ENCODE peak calls at places on chromosomes 12 and 14, in seven cellular contexts. D is GM12864, I is heart left ventricle, S is astrocyte of the spinal cord, Q is choroid plexus epithelial cell, Z is neural progenitor cell, P is ovary. H is an unnamed sample.

GRCh38 chr12:132471858-132472255 is 18.1 kb upstream of the FBRSL1 start:
- DNase-seq in D (no peak), I (peak), S (no peak), Q (no peak), Z (no peak), P (no peak), H (no peak)

GRCh38 chr14:64715628-64716412 is 11.6 kb downstream of the PLEKHG3 start:
- DNase-seq in D (no peak), I (peak), S (peak), Q (peak), Z (peak), P (no peak), H (no peak)

GRCh38 chr12:88639361-88639760 is 59.1 kb upstream of the KITLG start:
- DNase-seq in D (no peak), I (no peak), S (peak), Q (peak), Z (no peak), P (no peak), H (peak)

GRCh38 chr12:107612508-107612907 is 73.1 kb upstream of the PWP1 start:
- DNase-seq in D (no peak), I (no peak), S (peak), Q (peak), Z (no peak), P (no peak), H (no peak)

GRCh38 chr12:4268549-4269181 is 4.9 kb upstream of the CCND2 start:
- DNase-seq in D (no peak), I (no peak), S (no peak), Q (no peak), Z (peak), P (no peak), H (no peak)

GRCh38 chr12:57765003-57765697 is 1.7 kb downstream of the CYP27B1 start:
- DNase-seq in D (no peak), I (no peak), S (no peak), Q (peak), Z (peak), P (no peak), H (peak)

GRCh38 chr12:128829870-128830504 is 6.2 kb upstream of the SLC15A4 start:
- DNase-seq in D (peak), I (no peak), S (no peak), Q (no peak), Z (no peak), P (no peak), H (no peak)

GRCh38 chr14:92466068-92466458 is 47.5 kb upstream of the RIN3 start:
- DNase-seq in D (no peak), I (no peak), S (no peak), Q (no peak), Z (no peak), P (no peak), H (no peak)

GRCh38 chr12:13250416-13250815 is 53.9 kb downstream of the EMP1 start:
- DNase-seq in D (no peak), I (no peak), S (peak), Q (peak), Z (no peak), P (no peak), H (peak)

GRCh38 chr12:89960607-89961394 is 252.2 kb upstream of the ATP2B1 start:
- DNase-seq in D (no peak), I (no peak), S (no peak), Q (peak), Z (no peak), P (no peak), H (peak)

GRCh38 chr14:91350483-91350812 is 67.2 kb downstream of the CCDC88C start:
- DNase-seq in D (no peak), I (no peak), S (no peak), Q (no peak), Z (no peak), P (no peak), H (no peak)

GRCh38 chr12:50825372-50825838 is 17.3 kb upstream of the TMPRSS12 start:
- DNase-seq in D (peak), I (no peak), S (peak), Q (peak), Z (peak), P (no peak), H (peak)

GRCh38 chr12:52050771-52051541 is at the start of gene NR4A1:
- DNase-seq in D (peak), I (peak), S (peak), Q (peak), Z (peak), P (peak), H (peak)

GRCh38 chr12:71664411-71665108 is 459 bp downstream of the THAP2 start:
- DNase-seq in D (no peak), I (no peak), S (no peak), Q (peak), Z (no peak), P (no peak), H (peak)

GRCh38 chr12:58920956-58921861 is 905 bp upstream of the LRIG3 start:
- DNase-seq in D (no peak), I (no peak), S (no peak), Q (no peak), Z (no peak), P (peak), H (no peak)
- H3K4me3 ChIP-seq in D (peak), I (peak), S (peak), Q (peak), Z (peak), P (peak), H (peak)

GRCh38 chr12:113907446-113908180 is 58.5 kb downstream of the RBM19 start:
- DNase-seq in D (no peak), I (no peak), S (no peak), Q (no peak), Z (no peak), P (no peak), H (no peak)
- TF ChIP-seq CTCF in D (no peak), I (no peak), S (no peak), Q (no peak), Z (no peak), P (no peak), H (no peak)

GRCh38 chr12:38662851-38663250 is 242.5 kb downstream of the CPNE8 start:
- DNase-seq in D (no peak), I (no peak), S (no peak), Q (peak), Z (no peak), P (no peak), H (peak)
- H3K4me3 ChIP-seq in D (no peak), I (no peak), S (no peak), Q (no peak), Z (no peak), P (no peak), H (no peak)

GRCh38 chr14:75714993-75715392 is 53.9 kb downstream of the TTLL5 start:
- DNase-seq in D (no peak), I (no peak), S (peak), Q (no peak), Z (no peak), P (no peak), H (no peak)

GRCh38 chr14:75711796-75712211 is 50.8 kb downstream of the TTLL5 start:
- DNase-seq in D (no peak), I (peak), S (peak), Q (peak), Z (peak), P (peak), H (peak)

GRCh38 chr14:75711134-75711795 is 50.2 kb downstream of the TTLL5 start:
- DNase-seq in D (no peak), I (no peak), S (peak), Q (peak), Z (peak), P (no peak), H (peak)

GRCh38 chr14:75705014-75705413 is 44.0 kb downstream of the TTLL5 start:
- DNase-seq in D (no peak), I (no peak), S (no peak), Q (peak), Z (no peak), P (no peak), H (peak)

DNA sequence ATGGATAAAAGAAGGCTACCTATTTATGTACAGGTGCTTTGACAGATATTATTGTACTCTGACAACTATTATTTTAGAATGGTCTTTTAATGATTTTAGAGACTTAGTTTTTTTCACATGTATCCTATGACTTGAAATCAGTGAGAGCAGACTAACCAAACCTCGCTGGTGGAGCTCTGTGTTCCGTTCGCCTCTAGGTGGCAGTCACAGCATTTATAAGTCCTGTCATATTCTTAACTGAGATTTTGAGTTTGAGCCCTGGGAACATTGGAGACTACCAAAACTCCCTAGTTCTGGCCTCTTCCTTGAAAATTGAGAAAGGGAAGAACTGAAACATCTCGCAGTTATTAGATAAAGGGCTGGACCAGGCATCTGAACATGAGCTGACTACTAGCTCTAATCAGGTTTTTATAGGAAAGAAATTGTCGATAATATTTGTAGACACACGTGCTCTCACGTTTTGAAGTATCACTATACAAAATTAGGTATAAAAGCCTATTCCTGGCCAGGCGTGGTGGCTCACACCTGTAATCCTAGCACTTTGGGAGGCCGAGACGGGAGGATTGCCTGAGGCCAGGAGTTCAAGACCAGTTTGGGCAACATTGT is 48.3 kb downstream of the TTLL5 start:
- DNase-seq in D (peak), I (peak), S (peak), Q (peak), Z (peak), P (peak), H (peak)
- TF ChIP-seq CTCF in D (peak), I (peak), S (peak), Q (peak), Z (peak), P (peak), H (peak)

GRCh38 chr14:33315217-33315616 is 376.5 kb downstream of the NPAS3 start:
- DNase-seq in D (no peak), I (no peak), S (no peak), Q (no peak), Z (no peak), P (no peak), H (no peak)
- H3K4me3 ChIP-seq in D (no peak), I (no peak), S (no peak), Q (no peak), Z (no peak), P (no peak), H (no peak)

DNA sequence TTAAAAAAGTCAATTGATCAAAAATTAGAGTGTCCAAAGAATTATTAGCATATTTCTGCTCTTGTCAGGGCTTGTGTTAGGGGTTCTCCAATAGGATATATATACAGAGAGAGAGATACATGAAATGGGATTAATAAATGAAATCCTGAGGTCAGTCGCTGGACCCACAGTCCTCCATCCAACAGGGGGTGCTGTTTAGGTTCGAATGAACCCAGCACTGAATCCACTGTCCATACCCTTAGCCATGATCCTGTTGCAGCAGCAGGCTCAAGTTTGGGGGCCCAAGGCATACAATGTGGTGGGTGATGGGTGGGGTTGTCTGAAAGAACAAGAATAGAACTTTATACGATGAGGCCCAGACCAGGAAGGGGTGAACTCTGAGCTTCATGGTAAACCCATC is 780 bp upstream of the MYO1H start:
- DNase-seq in D (no peak), I (no peak), S (no peak), Q (no peak), Z (no peak), P (no peak), H (no peak)
- TF ChIP-seq CTCF in D (peak), I (no peak), S (no peak), Q (no peak), Z (peak), P (no peak), H (no peak)

GRCh38 chr12:1611775-1612174 is 17.3 kb upstream of the WNT5B start:
- DNase-seq in D (no peak), I (no peak), S (peak), Q (peak), Z (no peak), P (no peak), H (peak)

GRCh38 chr12:1614360-1614759 is 14.7 kb upstream of the WNT5B start:
- DNase-seq in D (no peak), I (no peak), S (no peak), Q (no peak), Z (no peak), P (no peak), H (no peak)

GRCh38 chr12:1613860-1614259 is 15.2 kb upstream of the WNT5B start:
- DNase-seq in D (no peak), I (no peak), S (no peak), Q (no peak), Z (no peak), P (no peak), H (no peak)

GRCh38 chr12:1610072-1610643 is 15.8 kb upstream of the FBXL14 start:
- DNase-seq in D (no peak), I (no peak), S (no peak), Q (no peak), Z (no peak), P (no peak), H (no peak)

DNA sequence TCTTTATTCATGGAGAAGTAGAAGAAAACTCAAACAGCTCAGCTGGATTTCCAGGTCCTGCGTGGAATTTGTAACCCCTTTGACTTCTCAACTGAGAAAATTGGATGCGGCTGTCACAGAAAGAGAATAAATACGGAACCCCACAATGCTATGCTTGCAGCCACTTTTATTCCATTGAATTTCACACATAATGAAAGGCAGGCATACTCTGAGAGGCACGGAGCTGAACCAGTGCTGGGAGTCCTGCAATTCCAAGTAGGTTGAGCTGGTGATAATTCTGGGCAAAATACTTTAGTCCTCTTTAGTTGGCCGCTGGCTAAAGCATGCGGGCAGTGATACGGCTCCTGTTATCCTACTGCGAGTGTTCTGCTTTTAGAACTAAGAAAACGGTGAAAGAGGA is 16.8 kb upstream of the WNT5B start:
- DNase-seq in D (no peak), I (no peak), S (no peak), Q (peak), Z (no peak), P (no peak), H (no peak)
- H3K4me3 ChIP-seq in D (no peak), I (no peak), S (peak), Q (peak), Z (no peak), P (no peak), H (peak)

GRCh38 chr14:106738075-106738474 is 1211.7 kb downstream of the TMEM121 start:
- DNase-seq in D (no peak), I (no peak), S (no peak), Q (no peak), Z (no peak), P (no peak), H (no peak)
- TF ChIP-seq CTCF in D (peak), I (no peak), S (no peak), Q (no peak), Z (no peak), P (no peak), H (no peak)